ENCODE peak calls at places on chromosomes 16 and 17, in eight cellular contexts. M is ovary, F is HCT116, N is NB4, U is heart left ventricle, C is endothelial cell of umbilical vein, T is transverse colon, Q is K562. A is an unnamed sample.

GRCh38 chr17:58265266-58265665 is 15.5 kb downstream of the MPO start:
- DNase-seq in Q (no peak), F (no peak), T (no peak), C (no peak), U (no peak), M (no peak), N (peak; percentile 74), A (no peak)

GRCh38 chr17:2054262-2054739 is 602 bp upstream of the HIC1 start:
- DNase-seq in T (no peak), M (peak; percentile 75), F (no peak), C (peak; percentile 58), U (peak; percentile 74), Q (no peak), N (peak; percentile 34), A (peak; percentile 40)

GRCh38 chr16:54937673-54938350 is 7.1 kb downstream of the IRX5 start:
- DNase-seq in T (no peak), N (no peak), C (peak; percentile 8), M (no peak), U (no peak), Q (no peak), F (no peak), A (peak; percentile 29)

GRCh38 chr16:78648517-78648916 is 549.1 kb downstream of the WWOX start:
- DNase-seq in T (no peak), N (no peak), F (no peak), Q (no peak), C (no peak), U (no peak), M (no peak), A (no peak)

GRCh38 chr17:74807376-74807775 is 31.2 kb upstream of the NAT9 start:
- DNase-seq in N (no peak), Q (no peak), C (no peak), M (no peak), T (no peak), U (no peak), F (no peak), A (no peak)

GRCh38 chr16:68737046-68737729 is at the start of gene CDH1:
- DNase-seq in Q (no peak), C (no peak), U (peak; percentile 60), N (no peak), T (peak; percentile 95), F (peak; percentile 73), M (peak; percentile 20), A (peak; percentile 78)

GRCh38 chr16:83402969-83403368 is 404.8 kb upstream of the HSBP1 start:
- DNase-seq in T (no peak), Q (no peak), F (no peak), U (no peak), N (no peak), M (no peak), C (peak; percentile 41), A (no peak)

GRCh38 chr17:1234455-1234854 is 35.8 kb upstream of the BHLHA9 start:
- DNase-seq in C (no peak), Q (no peak), T (no peak), N (no peak), U (no peak), F (no peak), M (no peak), A (no peak)

GRCh38 chr17:49748223-49748622 is 15.7 kb downstream of the FAM117A start:
- DNase-seq in M (no peak), T (no peak), F (no peak), Q (no peak), C (no peak), N (no peak), U (no peak), A (no peak)

GRCh38 chr17:39954876-39955275 is 7.9 kb upstream of the GSDMA start:
- DNase-seq in U (no peak), Q (no peak), C (no peak), M (no peak), T (no peak), F (no peak), N (no peak), A (no peak)

GRCh38 chr16:81453091-81453728 is 8.6 kb downstream of the CMIP start:
- DNase-seq in Q (no peak), F (no peak), N (no peak), T (no peak), M (no peak), U (no peak), C (no peak), A (no peak)

GRCh38 chr17:247767-248166 is 66.3 kb upstream of the DOC2B start:
- DNase-seq in U (peak; percentile 41), N (no peak), T (peak; percentile 7), Q (no peak), M (peak; percentile 14), C (no peak), F (no peak), A (no peak)

GRCh38 chr17:29585080-29585751 is 4.2 kb downstream of the GIT1 start:
- DNase-seq in C (peak; percentile 57), F (no peak), M (peak; percentile 28), T (no peak), Q (no peak), N (no peak), U (no peak), A (no peak)

GRCh38 chr17:60803059-60803458 is 125.4 kb downstream of the BCAS3 start:
- DNase-seq in M (no peak), Q (no peak), U (no peak), C (no peak), F (no peak), N (no peak), T (no peak), A (no peak)

GRCh38 chr17:40310882-40311391 is 2.0 kb downstream of the RARA start:
- DNase-seq in C (no peak), U (no peak), F (no peak), M (no peak), T (no peak), Q (no peak), N (no peak), A (no peak)

GRCh38 chr16:87366930-87367329 is 16.6 kb downstream of the FBXO31 start:
- DNase-seq in N (no peak), Q (no peak), M (no peak), T (no peak), F (no peak), C (no peak), U (peak; percentile 3), A (no peak)
- TF ChIP-seq POLR2A in N (no peak), Q (no peak), M (no peak), T (no peak), F (no peak), C (no peak), U (no peak), A (no peak)

GRCh38 chr17:3667366-3668278 is 756 bp downstream of the TAX1BP3 start:
- DNase-seq in T (peak; percentile 90), C (peak; percentile 92), N (peak; percentile 49), F (no peak), U (peak; percentile 95), M (peak; percentile 93), Q (peak; percentile 51), A (peak; percentile 82)
- TF ChIP-seq POLR2A in T (peak; percentile 78), C (peak; percentile 71), N (no peak), F (no peak), U (no peak), M (peak; percentile 9), Q (no peak), A (no peak)

GRCh38 chr17:44345497-44346026 is 460 bp downstream of the GRN start:
- DNase-seq in T (peak; percentile 66), C (peak; percentile 70), F (peak; percentile 57), Q (peak; percentile 60), U (no peak), M (peak; percentile 62), N (peak; percentile 78), A (peak; percentile 48)
- TF ChIP-seq POLR2A in T (peak; percentile 70), C (no peak), F (no peak), Q (no peak), U (no peak), M (no peak), N (no peak), A (peak; percentile 31)

DNA sequence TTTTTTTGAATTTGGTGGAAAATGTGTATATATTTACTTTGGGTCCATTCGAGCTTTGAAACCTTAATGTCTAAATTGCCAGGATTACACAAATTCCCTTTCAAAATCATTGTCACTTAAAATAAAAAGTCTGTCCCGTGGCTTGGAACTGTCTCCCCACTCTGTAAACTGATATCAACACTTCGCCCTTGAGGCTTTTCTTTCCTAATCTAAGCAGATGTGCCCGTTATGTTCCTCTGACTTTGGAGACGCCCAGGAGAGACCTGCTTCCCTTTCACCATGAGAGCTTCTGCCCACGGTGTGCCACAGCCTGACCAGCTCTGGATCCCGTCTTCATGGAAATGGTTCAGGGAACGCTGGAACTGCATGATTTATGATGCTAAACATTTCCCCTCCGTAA is 151.3 kb downstream of the C16orf95 start:
- DNase-seq in C (no peak), F (no peak), Q (no peak), N (no peak), U (no peak), M (no peak), T (no peak), A (no peak)
- TF ChIP-seq POLR2A in C (no peak), F (no peak), Q (no peak), N (no peak), U (no peak), M (no peak), T (no peak), A (no peak)

DNA sequence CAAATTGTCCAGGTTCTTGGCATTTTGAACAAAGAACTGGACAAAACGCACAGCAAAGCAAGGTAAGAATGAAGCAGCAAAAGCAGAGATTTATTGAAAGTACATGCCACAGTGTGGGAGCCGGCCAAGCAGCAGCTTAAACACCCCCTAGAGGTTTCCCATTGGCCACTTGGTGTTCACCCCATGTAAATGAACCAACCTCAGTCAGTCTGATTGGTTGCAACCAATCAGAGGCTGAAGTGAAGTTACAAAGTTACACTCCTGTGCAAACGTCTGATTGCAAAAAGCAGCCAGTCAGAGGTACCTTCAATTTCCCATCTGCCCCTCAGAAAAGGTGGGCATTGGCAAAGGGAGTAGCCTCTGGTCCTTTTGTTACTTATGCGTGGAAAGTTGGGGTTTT is 8.8 kb upstream of the ZNF263 start:
- DNase-seq in M (no peak), C (no peak), N (peak; percentile 44), T (no peak), F (no peak), U (no peak), Q (no peak), A (no peak)
- TF ChIP-seq POLR2A in M (no peak), C (no peak), N (no peak), T (no peak), F (no peak), U (no peak), Q (no peak), A (no peak)

GRCh38 chr17:31858647-31859486 is at the start of gene COPRS:
- DNase-seq in N (peak; percentile 90), T (peak; percentile 91), U (peak; percentile 95), F (peak; percentile 54), Q (peak; percentile 97), M (peak; percentile 90), C (peak; percentile 78), A (peak; percentile 89)
- TF ChIP-seq POLR2A in N (peak; percentile 53), T (no peak), U (no peak), F (peak; percentile 29), Q (no peak), M (peak; percentile 46), C (peak; percentile 67), A (no peak)

A was measured in erythroblast.